ENCODE peak calls at places on chromosomes 4 and X, in five cellular contexts. One of them, this sample, is unnamed.

GRCh38 chrX:100609591-100609990 is 24.9 kb downstream of the TNMD start:
- DNase-seq in cardiac muscle cell: no peak
- DNase-seq in upper lobe of left lung: no peak
- DNase-seq in cardiac fibroblast: peak; percentile 1
- DNase-seq in coronary artery: no peak
- DNase-seq in this sample: no peak

GRCh38 chrX:103197721-103198306 is 17.1 kb upstream of the BEX4 start:
- DNase-seq in coronary artery: no peak
- DNase-seq in cardiac muscle cell: peak; percentile 34
- DNase-seq in cardiac fibroblast: peak; percentile 18
- DNase-seq in upper lobe of left lung: no peak
- DNase-seq in this sample: no peak

GRCh38 chr4:32789026-32789608 is 2068.9 kb downstream of the PCDH7 start:
- DNase-seq in upper lobe of left lung: no peak
- DNase-seq in cardiac fibroblast: peak; percentile 88
- DNase-seq in coronary artery: no peak
- DNase-seq in cardiac muscle cell: peak; percentile 47
- DNase-seq in this sample: no peak

GRCh38 chrX:39238017-39238416 is 436.8 kb downstream of the MID1IP1 start:
- DNase-seq in cardiac muscle cell: no peak
- DNase-seq in cardiac fibroblast: no peak
- DNase-seq in coronary artery: no peak
- DNase-seq in upper lobe of left lung: no peak
- DNase-seq in this sample: no peak

GRCh38 chr4:120318447-120318846 is 251.8 kb upstream of the MAD2L1 start:
- DNase-seq in cardiac fibroblast: no peak
- DNase-seq in cardiac muscle cell: no peak
- DNase-seq in coronary artery: no peak
- DNase-seq in upper lobe of left lung: no peak
- DNase-seq in this sample: no peak

GRCh38 chrX:24357101-24357500 is 3.3 kb upstream of the SUPT20HL1 start:
- DNase-seq in cardiac fibroblast: peak; percentile 55
- DNase-seq in coronary artery: no peak
- DNase-seq in cardiac muscle cell: peak; percentile 52
- DNase-seq in upper lobe of left lung: no peak
- DNase-seq in this sample: no peak

GRCh38 chrX:45134303-45134702 is 66.4 kb downstream of the DIPK2B start:
- DNase-seq in cardiac fibroblast: peak; percentile 72
- DNase-seq in coronary artery: no peak
- DNase-seq in cardiac muscle cell: peak; percentile 75
- DNase-seq in upper lobe of left lung: no peak
- DNase-seq in this sample: no peak

GRCh38 chr4:73068496-73069337 is 799 bp downstream of the COX18 start:
- DNase-seq in cardiac fibroblast: peak; percentile 41
- DNase-seq in cardiac muscle cell: peak; percentile 44
- DNase-seq in coronary artery: no peak
- DNase-seq in upper lobe of left lung: no peak
- DNase-seq in this sample: no peak

GRCh38 chrX:99722094-99722493 is 688.0 kb downstream of the PCDH19 start:
- DNase-seq in coronary artery: no peak
- DNase-seq in cardiac muscle cell: no peak
- DNase-seq in upper lobe of left lung: no peak
- DNase-seq in cardiac fibroblast: no peak
- DNase-seq in this sample: no peak

GRCh38 chrX:67613366-67613765 is 69.5 kb downstream of the AR start:
- DNase-seq in cardiac muscle cell: peak; percentile 15
- DNase-seq in cardiac fibroblast: peak; percentile 5
- DNase-seq in coronary artery: no peak
- DNase-seq in upper lobe of left lung: no peak
- DNase-seq in this sample: no peak

GRCh38 chrX:43707812-43708548 is 51.9 kb downstream of the MAOA start:
- DNase-seq in cardiac fibroblast: peak; percentile 84
- DNase-seq in coronary artery: no peak
- DNase-seq in cardiac muscle cell: peak; percentile 70
- DNase-seq in upper lobe of left lung: no peak
- DNase-seq in this sample: peak; percentile 79

GRCh38 chr4:112604590-112604989 is 32.1 kb downstream of the ZGRF1 start:
- DNase-seq in cardiac muscle cell: peak; percentile 75
- DNase-seq in upper lobe of left lung: no peak
- DNase-seq in cardiac fibroblast: peak; percentile 75
- DNase-seq in coronary artery: no peak
- DNase-seq in this sample: no peak

GRCh38 chr4:177349191-177349590 is 39.5 kb downstream of the NEIL3 start:
- DNase-seq in coronary artery: no peak
- DNase-seq in upper lobe of left lung: no peak
- DNase-seq in cardiac muscle cell: no peak
- DNase-seq in cardiac fibroblast: no peak
- DNase-seq in this sample: no peak

GRCh38 chr4:6123976-6124375 is 76.4 kb downstream of the JAKMIP1 start:
- DNase-seq in cardiac fibroblast: no peak
- DNase-seq in coronary artery: no peak
- DNase-seq in upper lobe of left lung: peak; percentile 66
- DNase-seq in cardiac muscle cell: no peak
- DNase-seq in this sample: peak; percentile 75

GRCh38 chr4:32340591-32340990 is 1620.4 kb downstream of the PCDH7 start:
- DNase-seq in cardiac fibroblast: no peak
- DNase-seq in upper lobe of left lung: no peak
- DNase-seq in cardiac muscle cell: no peak
- DNase-seq in coronary artery: no peak
- DNase-seq in this sample: no peak

GRCh38 chr4:20320232-20320631 is 68.5 kb downstream of the SLIT2 start:
- DNase-seq in cardiac muscle cell: peak; percentile 38
- DNase-seq in upper lobe of left lung: no peak
- DNase-seq in cardiac fibroblast: no peak
- DNase-seq in coronary artery: no peak
- DNase-seq in this sample: no peak
- TF ChIP-seq CTCF in cardiac muscle cell: no peak
- TF ChIP-seq CTCF in upper lobe of left lung: no peak
- TF ChIP-seq CTCF in cardiac fibroblast: no peak
- TF ChIP-seq CTCF in coronary artery: no peak
- TF ChIP-seq CTCF in this sample: no peak

GRCh38 chrX:137427813-137428212 is 138.1 kb upstream of the ZIC3 start:
- DNase-seq in cardiac muscle cell: peak; percentile 7
- DNase-seq in upper lobe of left lung: no peak
- DNase-seq in coronary artery: no peak
- DNase-seq in cardiac fibroblast: peak; percentile 1
- DNase-seq in this sample: no peak
- H3K4me3 ChIP-seq in cardiac muscle cell: peak overlapping the region; percentile 19
- H3K4me3 ChIP-seq in upper lobe of left lung: peak overlapping the region; percentile 50
- H3K4me3 ChIP-seq in coronary artery: peak overlapping the region; percentile 72
- H3K4me3 ChIP-seq in cardiac fibroblast: peak overlapping the region; percentile 51
- H3K4me3 ChIP-seq in this sample: peak overlapping the region; percentile 15

GRCh38 chr4:69601065-69601464 is 38.4 kb downstream of the UGT2A2 start:
- DNase-seq in cardiac muscle cell: no peak
- DNase-seq in upper lobe of left lung: no peak
- DNase-seq in coronary artery: no peak
- DNase-seq in cardiac fibroblast: no peak
- DNase-seq in this sample: no peak
- TF ChIP-seq CTCF in cardiac muscle cell: no peak
- TF ChIP-seq CTCF in upper lobe of left lung: no peak
- TF ChIP-seq CTCF in coronary artery: no peak
- TF ChIP-seq CTCF in cardiac fibroblast: no peak
- TF ChIP-seq CTCF in this sample: no peak

GRCh38 chr4:785332-786073 is 40.4 kb downstream of the CPLX1 start:
- DNase-seq in cardiac fibroblast: no peak
- DNase-seq in coronary artery: no peak
- DNase-seq in upper lobe of left lung: peak; percentile 84
- DNase-seq in cardiac muscle cell: no peak
- DNase-seq in this sample: no peak
- H3K4me3 ChIP-seq in cardiac fibroblast: no peak overlapping the region
- H3K4me3 ChIP-seq in coronary artery: peak overlapping the region; percentile 64
- H3K4me3 ChIP-seq in upper lobe of left lung: peak overlapping the region; percentile 47
- H3K4me3 ChIP-seq in cardiac muscle cell: peak overlapping the region; percentile 17
- H3K4me3 ChIP-seq in this sample: peak overlapping the region; percentile 9

GRCh38 chr4:18691431-18692200 is 670.1 kb upstream of the LCORL start:
- DNase-seq in coronary artery: no peak
- DNase-seq in cardiac fibroblast: no peak
- DNase-seq in cardiac muscle cell: no peak
- DNase-seq in upper lobe of left lung: no peak
- DNase-seq in this sample: no peak
- TF ChIP-seq CTCF in coronary artery: no peak
- TF ChIP-seq CTCF in cardiac fibroblast: no peak
- TF ChIP-seq CTCF in cardiac muscle cell: no peak
- TF ChIP-seq CTCF in upper lobe of left lung: no peak
- TF ChIP-seq CTCF in this sample: no peak

GRCh38 chr4:93830090-93830818 is 1.7 kb downstream of the ATOH1 start:
- DNase-seq in coronary artery: no peak
- DNase-seq in cardiac muscle cell: no peak
- DNase-seq in cardiac fibroblast: no peak
- DNase-seq in upper lobe of left lung: no peak
- DNase-seq in this sample: no peak
- H3K4me3 ChIP-seq in coronary artery: peak overlapping the region; percentile 63
- H3K4me3 ChIP-seq in cardiac muscle cell: no peak overlapping the region
- H3K4me3 ChIP-seq in cardiac fibroblast: no peak overlapping the region
- H3K4me3 ChIP-seq in upper lobe of left lung: no peak overlapping the region
- H3K4me3 ChIP-seq in this sample: no peak overlapping the region

GRCh38 chr4:61517144-61517543 is 317.0 kb downstream of the ADGRL3 start:
- DNase-seq in upper lobe of left lung: peak; percentile 66
- DNase-seq in cardiac fibroblast: no peak
- DNase-seq in cardiac muscle cell: no peak
- DNase-seq in coronary artery: no peak
- DNase-seq in this sample: no peak
- TF ChIP-seq CTCF in upper lobe of left lung: no peak
- TF ChIP-seq CTCF in cardiac fibroblast: no peak
- TF ChIP-seq CTCF in cardiac muscle cell: no peak
- TF ChIP-seq CTCF in coronary artery: no peak
- TF ChIP-seq CTCF in this sample: no peak

GRCh38 chr4:144645621-144646522 is at the start of gene HHIP:
- DNase-seq in cardiac muscle cell: peak; percentile 65
- DNase-seq in cardiac fibroblast: peak; percentile 83
- DNase-seq in coronary artery: no peak
- DNase-seq in upper lobe of left lung: peak; percentile 92
- DNase-seq in this sample: no peak

GRCh38 chr4:144648042-144648441 is 2.1 kb downstream of the HHIP start:
- DNase-seq in upper lobe of left lung: no peak
- DNase-seq in cardiac muscle cell: no peak
- DNase-seq in cardiac fibroblast: no peak
- DNase-seq in coronary artery: no peak
- DNase-seq in this sample: no peak

GRCh38 chr4:144646523-144647094 is 653 bp downstream of the HHIP start:
- DNase-seq in coronary artery: no peak
- DNase-seq in upper lobe of left lung: peak; percentile 55
- DNase-seq in cardiac muscle cell: peak; percentile 22
- DNase-seq in cardiac fibroblast: peak; percentile 34
- DNase-seq in this sample: no peak

GRCh38 chr4:144645102-144645469 is 870 bp upstream of the HHIP start:
- DNase-seq in cardiac muscle cell: no peak
- DNase-seq in cardiac fibroblast: peak; percentile 31
- DNase-seq in upper lobe of left lung: peak; percentile 84
- DNase-seq in coronary artery: no peak
- DNase-seq in this sample: no peak

GRCh38 chr4:144647095-144647959 is 1.4 kb downstream of the HHIP start:
- DNase-seq in upper lobe of left lung: no peak
- DNase-seq in cardiac fibroblast: peak; percentile 76
- DNase-seq in cardiac muscle cell: peak; percentile 51
- DNase-seq in coronary artery: no peak
- DNase-seq in this sample: no peak
- H3K4me3 ChIP-seq in upper lobe of left lung: peak overlapping the region; percentile 54
- H3K4me3 ChIP-seq in cardiac fibroblast: peak overlapping the region; percentile 73
- H3K4me3 ChIP-seq in cardiac muscle cell: no peak overlapping the region
- H3K4me3 ChIP-seq in coronary artery: peak overlapping the region; percentile 76
- H3K4me3 ChIP-seq in this sample: no peak overlapping the region